ENCODE peak calls at places on chromosomes 16 and 17, in seven cellular contexts. One of them, this sample, is unnamed. For H3K4me1 and H3K9me3, the result is how much of the 10 kb centered on the place peaks cover.

GRCh38 chr16:77273815-77274214 is 74.6 kb downstream of the SYCE1L start:
- DNase-seq in A549: no peak
- DNase-seq in ovary: no peak
- DNase-seq in left ventricle myocardium inferior: no peak
- DNase-seq in RWPE2: no peak
- DNase-seq in heart left ventricle: no peak
- DNase-seq in testis: no peak
- DNase-seq in this sample: no peak

GRCh38 chr17:76612977-76613851 is 27.6 kb upstream of the ST6GALNAC2 start:
- DNase-seq in A549: peak
- DNase-seq in heart left ventricle: no peak
- DNase-seq in RWPE2: no peak
- DNase-seq in left ventricle myocardium inferior: no peak
- DNase-seq in testis: no peak
- DNase-seq in ovary: no peak
- DNase-seq in this sample: no peak

GRCh38 chr17:39950871-39951348 is 11.9 kb upstream of the GSDMA start:
- DNase-seq in heart left ventricle: peak
- DNase-seq in left ventricle myocardium inferior: peak
- DNase-seq in RWPE2: no peak
- DNase-seq in A549: no peak
- DNase-seq in ovary: peak
- DNase-seq in testis: no peak
- DNase-seq in this sample: no peak

GRCh38 chr16:85836706-85837582 is 37.4 kb downstream of the COX4I1 start:
- DNase-seq in A549: no peak
- DNase-seq in left ventricle myocardium inferior: no peak
- DNase-seq in RWPE2: no peak
- DNase-seq in heart left ventricle: no peak
- DNase-seq in ovary: no peak
- DNase-seq in testis: no peak
- DNase-seq in this sample: no peak

GRCh38 chr16:21088646-21089538 is 61.8 kb downstream of the DNAH3 start:
- DNase-seq in ovary: no peak
- DNase-seq in RWPE2: no peak
- DNase-seq in left ventricle myocardium inferior: no peak
- DNase-seq in A549: no peak
- DNase-seq in testis: no peak
- DNase-seq in heart left ventricle: no peak
- DNase-seq in this sample: no peak

GRCh38 chr16:22257440-22257839 is 39.8 kb upstream of the POLR3E start:
- DNase-seq in heart left ventricle: no peak
- DNase-seq in testis: no peak
- DNase-seq in ovary: no peak
- DNase-seq in A549: no peak
- DNase-seq in RWPE2: no peak
- DNase-seq in left ventricle myocardium inferior: no peak
- DNase-seq in this sample: no peak

GRCh38 chr17:10135539-10136257 is 62.7 kb downstream of the GAS7 start:
- DNase-seq in left ventricle myocardium inferior: no peak
- DNase-seq in heart left ventricle: peak
- DNase-seq in RWPE2: no peak
- DNase-seq in A549: peak
- DNase-seq in testis: peak
- DNase-seq in ovary: peak
- DNase-seq in this sample: no peak

GRCh38 chr16:80899804-80900592 is 95.6 kb upstream of the CDYL2 start:
- DNase-seq in left ventricle myocardium inferior: peak
- DNase-seq in A549: peak
- DNase-seq in RWPE2: no peak
- DNase-seq in heart left ventricle: peak
- DNase-seq in testis: peak
- DNase-seq in ovary: peak
- DNase-seq in this sample: peak

GRCh38 chr17:28406478-28406824 is 439 bp upstream of the SLC46A1 start:
- DNase-seq in left ventricle myocardium inferior: no peak
- DNase-seq in heart left ventricle: no peak
- DNase-seq in RWPE2: no peak
- DNase-seq in testis: peak
- DNase-seq in ovary: no peak
- DNase-seq in A549: no peak
- DNase-seq in this sample: no peak

GRCh38 chr16:13338044-13338443 is 436.6 kb downstream of the SHISA9 start:
- DNase-seq in heart left ventricle: no peak
- DNase-seq in A549: no peak
- DNase-seq in testis: no peak
- DNase-seq in RWPE2: no peak
- DNase-seq in ovary: no peak
- DNase-seq in left ventricle myocardium inferior: no peak
- DNase-seq in this sample: no peak

GRCh38 chr16:9047689-9048301 is 43.6 kb upstream of the HAPSTR1 start:
- DNase-seq in heart left ventricle: peak
- DNase-seq in ovary: peak
- DNase-seq in testis: peak
- DNase-seq in left ventricle myocardium inferior: peak
- DNase-seq in RWPE2: peak
- DNase-seq in A549: peak
- DNase-seq in this sample: peak

GRCh38 chr17:35695613-35696012 is 35.8 kb upstream of the RASL10B start:
- DNase-seq in RWPE2: no peak
- DNase-seq in heart left ventricle: no peak
- DNase-seq in A549: no peak
- DNase-seq in testis: no peak
- DNase-seq in ovary: no peak
- DNase-seq in left ventricle myocardium inferior: no peak
- DNase-seq in this sample: no peak

GRCh38 chr17:12850996-12851395 is 61.7 kb downstream of the ARHGAP44 start:
- DNase-seq in testis: no peak
- DNase-seq in RWPE2: no peak
- DNase-seq in left ventricle myocardium inferior: no peak
- DNase-seq in heart left ventricle: no peak
- DNase-seq in ovary: no peak
- DNase-seq in A549: no peak
- DNase-seq in this sample: no peak

GRCh38 chr17:45874148-45874547 is 20.2 kb upstream of the MAPT start:
- DNase-seq in heart left ventricle: no peak
- DNase-seq in A549: no peak
- DNase-seq in testis: no peak
- DNase-seq in left ventricle myocardium inferior: no peak
- DNase-seq in ovary: no peak
- DNase-seq in RWPE2: no peak
- DNase-seq in this sample: no peak

GRCh38 chr17:32158870-32159585 is 16.7 kb downstream of the RHOT1 start:
- DNase-seq in heart left ventricle: no peak
- DNase-seq in A549: no peak
- DNase-seq in left ventricle myocardium inferior: no peak
- DNase-seq in testis: no peak
- DNase-seq in ovary: no peak
- DNase-seq in RWPE2: no peak
- DNase-seq in this sample: no peak

GRCh38 chr17:77254961-77255741 is 114.4 kb downstream of the SEC14L1 start:
- DNase-seq in testis: peak
- DNase-seq in left ventricle myocardium inferior: no peak
- DNase-seq in ovary: peak
- DNase-seq in RWPE2: peak
- DNase-seq in heart left ventricle: no peak
- DNase-seq in A549: peak
- DNase-seq in this sample: no peak

GRCh38 chr16:82845076-82845475 is 218.3 kb downstream of the CDH13 start:
- DNase-seq in testis: no peak
- DNase-seq in left ventricle myocardium inferior: no peak
- DNase-seq in A549: no peak
- DNase-seq in ovary: no peak
- DNase-seq in RWPE2: no peak
- DNase-seq in heart left ventricle: no peak
- DNase-seq in this sample: no peak

GRCh38 chr16:70691223-70692129 is 5.6 kb upstream of the MTSS2 start:
- DNase-seq in testis: no peak
- DNase-seq in heart left ventricle: peak
- DNase-seq in RWPE2: no peak
- DNase-seq in left ventricle myocardium inferior: peak
- DNase-seq in ovary: peak
- DNase-seq in A549: peak
- DNase-seq in this sample: peak

GRCh38 chr17:72840019-72840418 is 252.5 kb downstream of the SLC39A11 start:
- DNase-seq in A549: no peak
- DNase-seq in testis: no peak
- DNase-seq in ovary: no peak
- DNase-seq in heart left ventricle: no peak
- DNase-seq in RWPE2: no peak
- DNase-seq in left ventricle myocardium inferior: no peak
- DNase-seq in this sample: no peak

GRCh38 chr17:19248149-19248922 is 11.2 kb downstream of the EPN2 start:
- DNase-seq in RWPE2: no peak
- DNase-seq in heart left ventricle: no peak
- DNase-seq in testis: no peak
- DNase-seq in ovary: no peak
- DNase-seq in left ventricle myocardium inferior: no peak
- DNase-seq in A549: no peak
- DNase-seq in this sample: no peak

GRCh38 chr17:19249681-19250080 is 12.5 kb downstream of the EPN2 start:
- DNase-seq in ovary: peak
- DNase-seq in left ventricle myocardium inferior: no peak
- DNase-seq in testis: peak
- DNase-seq in A549: no peak
- DNase-seq in heart left ventricle: peak
- DNase-seq in RWPE2: peak
- DNase-seq in this sample: no peak

GRCh38 chr17:19244796-19245195 is 7.6 kb downstream of the EPN2 start:
- DNase-seq in left ventricle myocardium inferior: no peak
- DNase-seq in ovary: no peak
- DNase-seq in heart left ventricle: no peak
- DNase-seq in testis: no peak
- DNase-seq in RWPE2: no peak
- DNase-seq in A549: no peak
- DNase-seq in this sample: peak

GRCh38 chr17:19248923-19249574 is 11.9 kb downstream of the EPN2 start:
- DNase-seq in A549: no peak
- DNase-seq in heart left ventricle: peak
- DNase-seq in testis: peak
- DNase-seq in left ventricle myocardium inferior: peak
- DNase-seq in RWPE2: peak
- DNase-seq in ovary: peak
- DNase-seq in this sample: peak

DNA sequence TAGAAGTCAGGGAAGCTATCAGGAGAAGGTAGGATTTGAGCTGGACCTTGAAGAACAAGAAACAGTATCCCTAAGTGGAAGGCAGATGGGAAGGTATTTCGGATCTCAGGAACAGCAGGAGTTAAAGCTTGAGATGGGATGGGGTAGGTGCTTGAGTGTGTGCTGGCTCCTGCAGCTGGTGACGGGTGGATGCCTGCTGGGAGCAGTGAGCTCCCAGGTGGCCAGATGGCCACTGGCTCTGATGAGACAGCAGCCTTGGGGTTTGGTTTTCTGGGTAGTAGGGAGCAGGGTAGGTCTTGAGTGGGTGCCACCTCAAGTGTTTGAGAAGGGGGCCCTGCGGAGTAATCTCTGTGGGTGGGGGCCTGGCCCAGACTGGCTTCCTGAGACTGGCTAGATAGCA is 10.3 kb downstream of the EPN2 start:
- DNase-seq in testis: no peak
- DNase-seq in left ventricle myocardium inferior: no peak
- DNase-seq in heart left ventricle: no peak
- DNase-seq in A549: no peak
- DNase-seq in ovary: no peak
- DNase-seq in RWPE2: peak
- DNase-seq in this sample: no peak
- H3K4me1 ChIP-seq in testis: under half
- H3K4me1 ChIP-seq in left ventricle myocardium inferior: half or more
- H3K4me1 ChIP-seq in heart left ventricle: under half
- H3K4me1 ChIP-seq in A549: under half
- H3K4me1 ChIP-seq in ovary: under half
- H3K4me1 ChIP-seq in RWPE2: under half
- H3K4me1 ChIP-seq in this sample: under half

GRCh38 chr16:88282221-88283041 is 100.3 kb upstream of the ZNF469 start:
- DNase-seq in heart left ventricle: no peak
- DNase-seq in A549: peak
- DNase-seq in left ventricle myocardium inferior: peak
- DNase-seq in testis: no peak
- DNase-seq in RWPE2: no peak
- DNase-seq in ovary: no peak
- DNase-seq in this sample: no peak

GRCh38 chr16:88284626-88285513 is 97.9 kb upstream of the ZNF469 start:
- DNase-seq in testis: no peak
- DNase-seq in A549: no peak
- DNase-seq in left ventricle myocardium inferior: no peak
- DNase-seq in RWPE2: no peak
- DNase-seq in ovary: no peak
- DNase-seq in heart left ventricle: no peak
- DNase-seq in this sample: no peak

GRCh38 chr16:88284101-88284500 is 98.7 kb upstream of the ZNF469 start:
- DNase-seq in testis: no peak
- DNase-seq in A549: no peak
- DNase-seq in heart left ventricle: no peak
- DNase-seq in ovary: no peak
- DNase-seq in RWPE2: no peak
- DNase-seq in left ventricle myocardium inferior: peak
- DNase-seq in this sample: no peak

GRCh38 chr16:88285514-88285822 is 97.3 kb upstream of the ZNF469 start:
- DNase-seq in heart left ventricle: no peak
- DNase-seq in RWPE2: peak
- DNase-seq in A549: no peak
- DNase-seq in left ventricle myocardium inferior: no peak
- DNase-seq in testis: no peak
- DNase-seq in ovary: no peak
- DNase-seq in this sample: no peak

DNA sequence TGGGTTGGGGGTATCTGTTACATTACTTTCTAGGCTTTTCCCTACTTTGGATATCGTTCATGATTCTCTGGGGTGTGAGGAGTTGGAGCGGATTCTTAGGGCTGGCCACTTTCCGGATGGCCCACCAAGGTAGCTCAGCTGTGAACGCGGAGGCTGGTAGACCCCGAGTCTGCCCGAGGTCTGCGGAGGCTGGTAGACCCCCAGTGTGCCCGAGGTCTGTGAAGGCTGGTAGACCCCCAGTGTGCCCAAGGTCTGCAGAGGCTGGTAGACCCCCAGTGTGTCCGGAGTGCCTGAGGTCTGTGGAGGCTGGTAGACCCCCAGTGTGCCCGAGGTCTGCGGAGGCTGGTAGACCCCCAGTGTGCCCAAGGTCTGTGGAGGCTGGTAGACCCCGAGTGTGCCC is 99.2 kb upstream of the ZNF469 start:
- DNase-seq in testis: no peak
- DNase-seq in heart left ventricle: no peak
- DNase-seq in ovary: no peak
- DNase-seq in RWPE2: no peak
- DNase-seq in left ventricle myocardium inferior: peak
- DNase-seq in A549: no peak
- DNase-seq in this sample: no peak
- H3K9me3 ChIP-seq in testis: under half
- H3K9me3 ChIP-seq in heart left ventricle: under half
- H3K9me3 ChIP-seq in ovary: under half
- H3K9me3 ChIP-seq in RWPE2: under half
- H3K9me3 ChIP-seq in left ventricle myocardium inferior: under half
- H3K9me3 ChIP-seq in A549: under half
- H3K9me3 ChIP-seq in this sample: under half

GRCh38 chr16:89445166-89445565 is 45.2 kb downstream of the ANKRD11 start:
- DNase-seq in left ventricle myocardium inferior: no peak
- DNase-seq in A549: no peak
- DNase-seq in heart left ventricle: no peak
- DNase-seq in ovary: no peak
- DNase-seq in RWPE2: peak
- DNase-seq in testis: no peak
- DNase-seq in this sample: no peak
- H3K4me1 ChIP-seq in left ventricle myocardium inferior: half or more
- H3K4me1 ChIP-seq in A549: half or more
- H3K4me1 ChIP-seq in heart left ventricle: half or more
- H3K4me1 ChIP-seq in ovary: under half
- H3K4me1 ChIP-seq in RWPE2: half or more
- H3K4me1 ChIP-seq in testis: under half
- H3K4me1 ChIP-seq in this sample: half or more

GRCh38 chr17:5184284-5184683 is 7.4 kb downstream of the ZNF594 start:
- DNase-seq in heart left ventricle: no peak
- DNase-seq in ovary: no peak
- DNase-seq in testis: no peak
- DNase-seq in A549: no peak
- DNase-seq in left ventricle myocardium inferior: no peak
- DNase-seq in RWPE2: no peak
- DNase-seq in this sample: no peak
- H3K9me3 ChIP-seq in heart left ventricle: half or more
- H3K9me3 ChIP-seq in ovary: under half
- H3K9me3 ChIP-seq in testis: under half
- H3K9me3 ChIP-seq in A549: half or more
- H3K9me3 ChIP-seq in left ventricle myocardium inferior: half or more
- H3K9me3 ChIP-seq in RWPE2: half or more
- H3K9me3 ChIP-seq in this sample: under half

This sample was measured in gastrocnemius medialis.